ENCODE peak calls at places on chromosomes 6 and 20, in nine cellular contexts. V is fibroblast of lung, Z is neuronal stem cell, H is adipocyte, C is K562, P is GM23248, X is PC-3, L is IMR-90, J is H1. T is an unnamed sample. For H3K9me3 and H3K36me3, the result is how much of the 10 kb centered on the place peaks cover.

GRCh38 chr6:32060966-32061655 is 22.9 kb downstream of the CYP21A2 start:
- DNase-seq in V (no peak), Z (no peak), H (no peak), C (no peak), P (no peak), X (no peak), L (no peak), J (no peak), T (no peak)

GRCh38 chr6:157946865-157947532 is 34.7 kb upstream of the SYNJ2 start:
- DNase-seq in V (no peak), Z (no peak), H (peak), C (peak), P (peak), X (peak), L (peak), J (no peak), T (peak)

GRCh38 chr20:54132612-54133433 is 41.0 kb downstream of the CYP24A1 start:
- DNase-seq in V (peak), Z (peak), H (peak), C (no peak), P (peak), X (peak), L (peak), J (no peak), T (no peak)

GRCh38 chr6:119317007-119317406 is 32.6 kb downstream of the MAN1A1 start:
- DNase-seq in V (no peak), Z (no peak), H (no peak), C (no peak), P (no peak), X (no peak), L (no peak), J (no peak), T (no peak)

GRCh38 chr6:142885182-142885867 is 59.7 kb downstream of the HIVEP2 start:
- DNase-seq in V (peak), Z (peak), H (peak), C (no peak), P (peak), X (peak), L (peak), J (no peak), T (no peak)

GRCh38 chr6:33075568-33076405 is at the start of gene HLA-DPB1:
- DNase-seq in V (peak), Z (peak), H (peak), C (peak), P (peak), X (peak), L (peak), J (no peak), T (peak)

GRCh38 chr20:61692476-61692875 is 373.2 kb downstream of the TAF4 start:
- DNase-seq in V (no peak), Z (no peak), H (no peak), C (no peak), P (no peak), X (no peak), L (no peak), J (no peak), T (no peak)

GRCh38 chr6:26214826-26215199 is 127.6 kb downstream of the HFE start:
- DNase-seq in V (no peak), Z (no peak), H (no peak), C (no peak), P (no peak), X (no peak), L (no peak), J (no peak), T (no peak)

GRCh38 chr6:141552463-141552862 is 580.3 kb upstream of the GJE1 start:
- DNase-seq in V (peak), Z (no peak), H (peak), C (no peak), P (peak), X (peak), L (peak), J (no peak), T (peak)

GRCh38 chr6:117309613-117310012 is 44.3 kb downstream of the VGLL2 start:
- DNase-seq in V (no peak), Z (no peak), H (no peak), C (no peak), P (peak), X (peak), L (no peak), J (no peak), T (no peak)

GRCh38 chr6:84908304-84908904 is 144.0 kb upstream of the TBX18 start:
- DNase-seq in V (no peak), Z (no peak), H (no peak), C (no peak), P (no peak), X (no peak), L (no peak), J (no peak), T (no peak)

GRCh38 chr6:137413482-137413881 is 80.7 kb downstream of the OLIG3 start:
- DNase-seq in V (no peak), Z (no peak), H (no peak), C (no peak), P (no peak), X (no peak), L (no peak), J (no peak), T (no peak)

GRCh38 chr6:42315991-42316378 is 98.3 kb upstream of the MRPS10 start:
- DNase-seq in V (peak), Z (no peak), H (peak), C (peak), P (peak), X (peak), L (peak), J (no peak), T (no peak)

GRCh38 chr6:141313986-141314385 is 818.7 kb upstream of the GJE1 start:
- DNase-seq in V (no peak), Z (no peak), H (no peak), C (no peak), P (no peak), X (no peak), L (no peak), J (no peak), T (no peak)

GRCh38 chr20:63748356-63749270 is 9.0 kb downstream of the SLC2A4RG start:
- DNase-seq in V (no peak), Z (no peak), H (no peak), C (no peak), P (no peak), X (no peak), L (no peak), J (no peak), T (no peak)

GRCh38 chr6:127266178-127266891 is at the start of gene RNF146:
- DNase-seq in V (peak), Z (peak), H (peak), C (peak), P (peak), X (peak), L (peak), J (peak), T (peak)

GRCh38 chr20:60238992-60239655 is 280.9 kb downstream of the CDH26 start:
- DNase-seq in V (peak), Z (no peak), H (no peak), C (no peak), P (no peak), X (no peak), L (no peak), J (no peak), T (no peak)

GRCh38 chr20:47989957-47990356 is 204.7 kb upstream of the SULF2 start:
- DNase-seq in V (no peak), Z (no peak), H (peak), C (no peak), P (no peak), X (peak), L (no peak), J (no peak), T (no peak)

GRCh38 chr6:125904871-125905270 is 51.7 kb upstream of the HINT3 start:
- DNase-seq in V (peak), Z (no peak), H (no peak), C (no peak), P (peak), X (peak), L (peak), J (no peak), T (no peak)

GRCh38 chr6:21121737-21122136 is 471.8 kb upstream of the SOX4 start:
- DNase-seq in V (no peak), Z (no peak), H (no peak), C (no peak), P (no peak), X (no peak), L (no peak), J (no peak), T (no peak)

GRCh38 chr6:109449789-109450673 is 5.5 kb downstream of the MICAL1 start:
- DNase-seq in V (no peak), Z (no peak), H (no peak), C (no peak), P (no peak), X (no peak), L (no peak), J (no peak), T (no peak)

GRCh38 chr6:157787080-157787479 is 36.0 kb upstream of the SNX9 start:
- DNase-seq in V (no peak), Z (no peak), H (no peak), C (no peak), P (peak), X (no peak), L (peak), J (no peak), T (no peak)

GRCh38 chr20:35626386-35627001 is 10.9 kb downstream of the SPAG4 start:
- DNase-seq in V (no peak), Z (no peak), H (no peak), C (no peak), P (no peak), X (no peak), L (no peak), J (no peak), T (no peak)

GRCh38 chr6:125639621-125640020 is 109.8 kb upstream of the HEY2 start:
- DNase-seq in V (no peak), Z (no peak), H (no peak), C (no peak), P (no peak), X (no peak), L (no peak), J (no peak), T (no peak)

GRCh38 chr20:19211661-19212523 is 550 bp upstream of the SLC24A3 start:
- DNase-seq in V (peak), Z (peak), H (peak), C (no peak), P (peak), X (no peak), L (no peak), J (peak), T (no peak)

GRCh38 chr6:143063631-143064030 is 2.9 kb downstream of the AIG1 start:
- DNase-seq in V (peak), Z (no peak), H (no peak), C (no peak), P (no peak), X (no peak), L (no peak), J (no peak), T (no peak)

GRCh38 chr6:145756170-145756662 is 20.9 kb upstream of the EPM2A start:
- DNase-seq in V (peak), Z (no peak), H (peak), C (no peak), P (peak), X (peak), L (peak), J (no peak), T (no peak)

GRCh38 chr6:21972516-21972915 is 324.3 kb downstream of the PRL start:
- DNase-seq in V (peak), Z (no peak), H (no peak), C (no peak), P (no peak), X (no peak), L (no peak), J (no peak), T (no peak)

GRCh38 chr20:34129518-34130162 is 17.6 kb upstream of the EIF2S2 start:
- DNase-seq in V (peak), Z (peak), H (peak), C (peak), P (peak), X (peak), L (peak), J (no peak), T (peak)

GRCh38 chr20:910840-911770 is 5.0 kb downstream of the ANGPT4 start:
- DNase-seq in V (peak), Z (no peak), H (peak), C (no peak), P (peak), X (no peak), L (peak), J (no peak), T (no peak)

GRCh38 chr6:109527989-109528388 is 45.0 kb upstream of the ZBTB24 start:
- DNase-seq in V (peak), Z (no peak), H (no peak), C (peak), P (peak), X (peak), L (peak), J (no peak), T (peak)

DNA sequence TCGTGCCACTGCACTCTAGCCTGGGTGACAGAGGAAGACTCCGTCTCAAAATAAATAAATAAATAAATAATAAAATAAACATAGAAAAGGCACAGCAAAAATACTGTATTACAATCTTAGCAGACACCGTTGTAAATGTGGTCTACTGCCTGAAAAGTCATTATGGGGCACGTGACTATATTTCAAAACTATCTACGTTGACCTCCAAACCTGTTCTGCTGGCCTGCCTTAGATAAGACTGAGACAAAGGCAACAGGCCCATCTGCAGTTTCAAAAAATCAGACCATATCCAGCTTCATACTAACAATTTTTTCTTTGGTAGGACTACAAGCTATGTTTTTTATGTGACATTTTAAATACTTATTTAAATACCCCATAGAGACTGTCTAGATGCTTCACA is 59.1 kb downstream of the AGPAT4 start:
- DNase-seq in V (no peak), Z (no peak), H (no peak), C (peak), P (no peak), X (no peak), L (no peak), J (no peak), T (no peak)
- H3K9me3 ChIP-seq in V (under half), Z (under half), H (under half), C (under half), P (under half), X (under half), L (under half), J (under half), T (under half)

DNA sequence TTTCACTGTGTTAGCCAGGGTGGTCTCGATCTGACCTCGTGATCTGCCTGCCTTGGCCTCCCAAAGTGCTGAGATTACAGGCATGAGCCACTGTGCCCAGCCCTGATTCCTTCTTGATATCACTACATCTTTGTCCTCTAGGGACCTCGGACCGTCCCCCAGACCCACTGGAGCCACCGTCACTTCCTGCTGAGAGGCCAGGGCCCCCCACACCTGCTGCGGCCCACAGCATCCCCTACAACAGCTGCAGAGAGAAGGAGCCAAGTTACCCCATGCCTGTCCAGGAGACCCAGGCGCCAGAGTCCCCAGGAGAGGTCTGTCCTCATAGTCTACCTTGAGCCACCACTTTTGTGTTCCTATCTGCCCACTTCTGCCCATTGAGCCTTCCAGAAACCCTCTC is 14.6 kb downstream of the MAVS start:
- DNase-seq in V (no peak), Z (no peak), H (no peak), C (no peak), P (no peak), X (no peak), L (no peak), J (no peak), T (no peak)
- H3K36me3 ChIP-seq in V (under half), Z (half or more), H (half or more), C (half or more), P (under half), X (half or more), L (half or more), J (under half), T (under half)

DNA sequence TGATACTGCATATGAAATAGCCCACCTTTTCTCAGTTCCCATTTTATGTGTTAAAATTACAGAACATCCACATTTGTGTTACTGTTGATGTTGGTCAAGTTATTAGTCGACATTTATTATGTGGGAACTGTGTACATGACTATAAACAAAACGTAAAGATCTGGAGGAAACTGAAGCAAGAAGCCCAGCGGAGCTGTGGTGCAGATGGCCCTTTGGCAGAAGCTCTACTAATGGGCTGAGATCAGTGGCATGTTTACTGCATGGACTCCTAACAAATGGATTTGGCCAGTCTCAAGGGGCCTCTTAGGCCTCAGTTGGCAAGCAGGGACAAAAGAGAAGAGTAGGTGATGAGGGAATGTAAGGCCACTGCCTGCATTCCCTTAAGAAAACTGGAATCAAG is 282.1 kb upstream of the TCF21 start:
- DNase-seq in V (no peak), Z (no peak), H (no peak), C (no peak), P (no peak), X (no peak), L (no peak), J (no peak), T (no peak)
- H3K9ac ChIP-seq in V (no peak), Z (no peak), H (no peak), C (no peak), P (no peak), X (no peak), L (no peak), J (no peak), T (no peak)

GRCh38 chr6:169417101-169417500 is 163.5 kb upstream of the THBS2 start:
- DNase-seq in V (no peak), Z (no peak), H (no peak), C (no peak), P (no peak), X (no peak), L (no peak), J (no peak), T (no peak)
- H3K9me3 ChIP-seq in V (under half), Z (under half), H (under half), C (under half), P (under half), X (under half), L (under half), J (under half), T (under half)

GRCh38 chr6:35203680-35204079 is 10.1 kb upstream of the SCUBE3 start:
- DNase-seq in V (no peak), Z (no peak), H (no peak), C (no peak), P (no peak), X (peak), L (no peak), J (no peak), T (no peak)

GRCh38 chr6:35209622-35210289 is 4.0 kb upstream of the SCUBE3 start:
- DNase-seq in V (no peak), Z (no peak), H (no peak), C (no peak), P (no peak), X (peak), L (no peak), J (no peak), T (no peak)

GRCh38 chr6:35209081-35209480 is 4.7 kb upstream of the SCUBE3 start:
- DNase-seq in V (no peak), Z (no peak), H (no peak), C (no peak), P (no peak), X (no peak), L (no peak), J (no peak), T (no peak)

GRCh38 chr6:35206346-35206745 is 7.4 kb upstream of the SCUBE3 start:
- DNase-seq in V (no peak), Z (no peak), H (peak), C (no peak), P (peak), X (no peak), L (peak), J (no peak), T (no peak)

GRCh38 chr6:35208419-35208818 is 5.3 kb upstream of the SCUBE3 start:
- DNase-seq in V (no peak), Z (no peak), H (no peak), C (no peak), P (no peak), X (no peak), L (no peak), J (no peak), T (no peak)
- H3K36me3 ChIP-seq in V (under half), Z (under half), H (under half), C (under half), P (under half), X (under half), L (under half), J (under half), T (under half)

DNA sequence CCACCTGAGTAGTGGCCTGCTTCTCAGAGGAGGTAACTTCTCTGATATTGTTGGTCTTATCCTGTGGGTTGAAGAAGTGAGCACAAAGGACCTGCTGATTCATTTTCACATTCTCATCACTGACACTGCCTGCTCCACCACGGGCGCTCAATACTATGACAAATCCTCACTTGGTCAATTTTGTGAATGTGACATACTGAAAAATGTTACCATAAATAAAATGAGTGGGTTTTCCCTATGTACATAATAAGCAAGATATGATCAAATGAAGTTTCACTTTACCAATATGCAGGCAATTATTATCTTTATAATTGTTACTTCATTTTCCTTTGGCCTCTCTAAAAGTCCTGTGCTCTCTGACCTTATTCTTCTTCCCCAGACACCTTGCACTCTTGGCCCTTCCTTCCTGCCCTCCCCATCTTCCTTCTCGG is 71.5 kb upstream of the RIPOR2 start:
- DNase-seq in V (no peak), Z (no peak), H (no peak), C (no peak), P (peak), X (no peak), L (no peak), J (no peak), T (peak)
- H3K9ac ChIP-seq in V (no peak), Z (no peak), H (peak), C (no peak), P (no peak), X (no peak), L (no peak), J (no peak), T (peak)

DNA sequence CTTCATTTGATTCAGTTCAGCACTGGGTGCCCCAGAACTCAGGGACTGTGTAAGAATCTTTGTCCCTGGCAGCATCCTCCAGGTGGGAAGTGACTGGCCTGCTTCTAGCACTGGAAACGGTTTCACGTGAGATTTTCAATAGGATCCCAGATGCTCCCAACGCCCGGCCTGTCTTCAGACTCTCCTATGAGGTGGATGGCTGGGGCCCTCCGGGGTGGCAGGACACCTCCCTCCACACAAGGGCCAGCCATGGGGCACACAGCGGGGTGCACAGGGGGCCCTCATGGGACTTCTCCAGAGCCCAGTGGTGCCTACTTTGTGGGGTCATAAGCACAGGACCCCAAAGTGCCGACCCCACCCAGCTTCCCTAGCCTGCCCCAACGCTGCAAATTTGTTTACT is 72.8 kb downstream of the SMOC2 start:
- DNase-seq in V (no peak), Z (no peak), H (no peak), C (no peak), P (no peak), X (no peak), L (no peak), J (no peak), T (no peak)
- H3K9me3 ChIP-seq in V (under half), Z (under half), H (under half), C (under half), P (under half), X (under half), L (under half), J (under half), T (under half)

GRCh38 chr6:36514554-36515456 is 32.5 kb downstream of the STK38 start:
- DNase-seq in V (no peak), Z (no peak), H (no peak), C (no peak), P (no peak), X (no peak), L (no peak), J (no peak), T (no peak)
- H3K36me3 ChIP-seq in V (under half), Z (half or more), H (half or more), C (half or more), P (half or more), X (under half), L (under half), J (under half), T (half or more)

GRCh38 chr6:16754274-16754673 is 7.0 kb downstream of the ATXN1 start:
- DNase-seq in V (no peak), Z (no peak), H (no peak), C (no peak), P (no peak), X (no peak), L (no peak), J (no peak), T (no peak)
- H3K9ac ChIP-seq in V (no peak), Z (no peak), H (no peak), C (no peak), P (no peak), X (peak), L (no peak), J (no peak), T (no peak)